ENCODE peak calls at places on chromosomes 7 and 10, in nine cellular contexts. O is RWPE1, L is bronchial epithelial cell, U is Panc1, E is fibroblast of pulmonary artery, C is fibroblast of the aortic adventitia, R is epithelial cell of esophagus, S is brain microvascular endothelial cell, K is AG04450. A is an unnamed sample.

GRCh38 chr10:102120987-102121738 is 995 bp upstream of the LDB1 start:
- DNase-seq in O (no peak), L (peak), U (no peak), E (peak), C (peak), R (peak), S (no peak), K (peak), A (peak)

GRCh38 chr7:28572321-28573058 is 160.2 kb downstream of the CREB5 start:
- DNase-seq in O (no peak), L (no peak), U (no peak), E (no peak), C (no peak), R (no peak), S (no peak), K (no peak), A (no peak)

GRCh38 chr7:14197280-14197679 is 207.8 kb upstream of the ETV1 start:
- DNase-seq in O (no peak), L (no peak), U (no peak), E (peak), C (peak), R (no peak), S (peak), K (no peak), A (no peak)

GRCh38 chr10:12825255-12825654 is 176.3 kb downstream of the CCDC3 start:
- DNase-seq in O (no peak), L (no peak), U (no peak), E (no peak), C (no peak), R (no peak), S (no peak), K (peak), A (no peak)

GRCh38 chr7:4849390-4849789 is 12.4 kb downstream of the PAPOLB start:
- DNase-seq in O (peak), L (peak), U (peak), E (peak), C (peak), R (peak), S (peak), K (no peak), A (peak)

GRCh38 chr10:90969148-90969547 is 48.3 kb upstream of the ANKRD1 start:
- DNase-seq in O (no peak), L (no peak), U (no peak), E (no peak), C (no peak), R (no peak), S (no peak), K (no peak), A (no peak)

GRCh38 chr10:68735119-68735518 is 14.1 kb downstream of the CCAR1 start:
- DNase-seq in O (no peak), L (no peak), U (no peak), E (no peak), C (no peak), R (no peak), S (no peak), K (no peak), A (no peak)

GRCh38 chr10:124629410-124629809 is 114.8 kb downstream of the FAM53B start:
- DNase-seq in O (no peak), L (no peak), U (no peak), E (no peak), C (peak), R (no peak), S (no peak), K (no peak), A (no peak)

GRCh38 chr7:139675127-139676110 is 102.4 kb downstream of the HIPK2 start:
- DNase-seq in O (no peak), L (no peak), U (no peak), E (no peak), C (peak), R (no peak), S (peak), K (no peak), A (no peak)

GRCh38 chr7:78677391-78677790 is 776.1 kb downstream of the MAGI2 start:
- DNase-seq in O (no peak), L (no peak), U (no peak), E (no peak), C (no peak), R (no peak), S (no peak), K (no peak), A (peak)

GRCh38 chr7:23594879-23595604 is 2.1 kb upstream of the CCDC126 start:
- DNase-seq in O (peak), L (peak), U (no peak), E (peak), C (no peak), R (peak), S (no peak), K (no peak), A (no peak)

GRCh38 chr7:157678503-157678902 is 341.7 kb downstream of the DNAJB6 start:
- DNase-seq in O (no peak), L (no peak), U (no peak), E (no peak), C (no peak), R (no peak), S (no peak), K (no peak), A (no peak)

GRCh38 chr10:68315582-68315981 is 16.3 kb upstream of the HNRNPH3 start:
- DNase-seq in O (no peak), L (no peak), U (no peak), E (no peak), C (no peak), R (peak), S (no peak), K (no peak), A (no peak)

DNA sequence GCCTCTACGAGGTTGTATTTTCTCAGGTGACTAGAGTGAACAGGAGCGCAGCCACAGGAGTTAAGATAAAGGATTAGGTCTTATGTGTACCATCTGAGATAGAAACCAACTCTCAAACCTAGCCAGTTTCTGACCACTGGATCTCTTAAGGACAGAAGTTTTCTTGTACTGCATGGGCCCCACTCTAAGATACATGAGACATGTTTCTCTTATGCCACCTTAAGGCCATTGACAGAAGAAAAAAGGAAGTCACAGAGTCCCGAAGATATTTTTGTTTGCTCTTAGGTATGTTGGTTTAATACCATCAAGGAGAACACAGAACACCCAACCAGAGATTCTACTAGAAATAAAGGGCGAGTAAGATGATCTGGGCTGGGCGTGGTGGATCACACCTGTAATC is 335.8 kb downstream of the FRMD4A start:
- DNase-seq in O (no peak), L (no peak), U (no peak), E (no peak), C (no peak), R (no peak), S (no peak), K (no peak), A (no peak)
- TF ChIP-seq CTCF in O (no peak), L (no peak), U (no peak), E (no peak), C (no peak), R (no peak), S (no peak), K (no peak), A (no peak)

GRCh38 chr7:25643770-25644394 is 415.6 kb upstream of the NPVF start:
- DNase-seq in O (no peak), L (no peak), U (no peak), E (no peak), C (no peak), R (no peak), S (no peak), K (no peak), A (no peak)

GRCh38 chr7:25642849-25643248 is 414.6 kb upstream of the NPVF start:
- DNase-seq in O (peak), L (peak), U (no peak), E (no peak), C (no peak), R (peak), S (peak), K (no peak), A (no peak)

GRCh38 chr7:25643285-25643684 is 415.0 kb upstream of the NPVF start:
- DNase-seq in O (no peak), L (no peak), U (no peak), E (no peak), C (no peak), R (no peak), S (no peak), K (no peak), A (no peak)

GRCh38 chr7:25647872-25648271 is 419.6 kb upstream of the NPVF start:
- DNase-seq in O (no peak), L (no peak), U (no peak), E (no peak), C (no peak), R (no peak), S (no peak), K (no peak), A (no peak)

GRCh38 chr7:25647007-25647406 is 418.7 kb upstream of the NPVF start:
- DNase-seq in O (no peak), L (peak), U (no peak), E (peak), C (no peak), R (peak), S (peak), K (no peak), A (no peak)
- TF ChIP-seq CTCF in O (no peak), L (no peak), U (no peak), E (no peak), C (no peak), R (no peak), S (no peak), K (no peak), A (no peak)

GRCh38 chr10:94443549-94443948 is 41.2 kb downstream of the TBC1D12 start:
- DNase-seq in O (no peak), L (no peak), U (no peak), E (no peak), C (no peak), R (no peak), S (no peak), K (no peak), A (no peak)

GRCh38 chr10:94440096-94440495 is 37.8 kb downstream of the TBC1D12 start:
- DNase-seq in O (no peak), L (no peak), U (no peak), E (no peak), C (no peak), R (no peak), S (no peak), K (no peak), A (no peak)

GRCh38 chr10:94443052-94443451 is 40.7 kb downstream of the TBC1D12 start:
- DNase-seq in O (no peak), L (no peak), U (no peak), E (no peak), C (no peak), R (no peak), S (no peak), K (no peak), A (no peak)

GRCh38 chr10:94439275-94439861 is 37.0 kb downstream of the TBC1D12 start:
- DNase-seq in O (no peak), L (peak), U (no peak), E (peak), C (peak), R (peak), S (no peak), K (no peak), A (no peak)
- TF ChIP-seq CTCF in O (peak), L (peak), U (peak), E (no peak), C (peak), R (peak), S (peak), K (peak), A (no peak)

GRCh38 chr10:3217853-3218252 is 45.3 kb upstream of the PITRM1 start:
- DNase-seq in O (no peak), L (no peak), U (no peak), E (no peak), C (no peak), R (no peak), S (no peak), K (no peak), A (no peak)

GRCh38 chr10:3224241-3224640 is 51.7 kb upstream of the PITRM1 start:
- DNase-seq in O (no peak), L (no peak), U (no peak), E (no peak), C (no peak), R (no peak), S (no peak), K (no peak), A (no peak)

GRCh38 chr10:3225589-3225988 is 53.0 kb upstream of the PITRM1 start:
- DNase-seq in O (peak), L (peak), U (no peak), E (peak), C (peak), R (peak), S (peak), K (no peak), A (peak)

GRCh38 chr10:3220853-3221252 is 48.3 kb upstream of the PITRM1 start:
- DNase-seq in O (no peak), L (peak), U (no peak), E (peak), C (no peak), R (peak), S (peak), K (no peak), A (peak)

GRCh38 chr10:3222068-3222467 is 49.5 kb upstream of the PITRM1 start:
- DNase-seq in O (no peak), L (no peak), U (no peak), E (peak), C (no peak), R (peak), S (peak), K (no peak), A (no peak)
- TF ChIP-seq CTCF in O (no peak), L (no peak), U (peak), E (peak), C (no peak), R (no peak), S (peak), K (no peak), A (peak)

DNA sequence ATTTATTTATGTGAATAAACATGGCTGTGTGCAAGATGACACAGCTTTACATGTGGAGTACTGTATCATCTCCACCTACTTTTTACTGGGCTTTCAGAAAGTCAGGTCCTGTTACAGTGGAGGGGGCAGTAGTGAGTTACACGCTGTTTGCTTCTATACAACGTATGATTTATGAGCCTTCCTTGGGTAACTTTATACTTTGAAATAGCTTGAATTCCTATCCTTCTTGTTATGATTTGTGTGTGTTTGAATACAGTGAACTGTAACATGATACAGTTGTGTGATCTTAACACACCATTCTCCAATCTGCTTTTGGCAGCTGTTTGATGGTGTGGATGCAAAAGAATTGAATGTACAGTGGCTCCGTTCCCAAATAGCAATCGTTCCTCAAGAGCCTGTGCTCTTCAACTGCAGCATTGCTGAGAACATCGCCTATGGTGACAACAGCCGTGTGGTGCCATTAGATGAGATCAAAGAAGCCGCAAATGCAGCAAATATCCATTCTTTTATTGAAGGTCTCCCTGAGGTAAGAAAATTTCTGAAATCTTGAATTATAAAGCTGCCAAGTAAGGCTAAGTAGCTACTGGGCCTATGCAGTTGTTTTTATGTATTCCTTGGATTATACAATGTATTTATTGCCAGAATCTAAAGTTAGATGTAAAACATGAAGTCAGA is 41.6 kb downstream of the SP8 start:
- DNase-seq in O (no peak), L (peak), U (no peak), E (no peak), C (peak), R (peak), S (no peak), K (no peak), A (no peak)
- TF ChIP-seq CTCF in O (no peak), L (peak), U (peak), E (no peak), C (no peak), R (peak), S (no peak), K (no peak), A (no peak)

GRCh38 chr10:1089017-1089689 is 33.0 kb downstream of the WDR37 start:
- DNase-seq in O (no peak), L (no peak), U (no peak), E (no peak), C (no peak), R (no peak), S (no peak), K (no peak), A (no peak)
- TF ChIP-seq CTCF in O (no peak), L (no peak), U (no peak), E (no peak), C (no peak), R (no peak), S (no peak), K (no peak), A (no peak)

GRCh38 chr10:71837085-71837827 is 13.8 kb downstream of the PSAP start:
- DNase-seq in O (no peak), L (no peak), U (no peak), E (peak), C (no peak), R (no peak), S (no peak), K (no peak), A (no peak)
- TF ChIP-seq CTCF in O (no peak), L (peak), U (peak), E (peak), C (peak), R (peak), S (peak), K (peak), A (peak)